ENCODE peak calls at places on chromosomes 5 and 9, in four cellular contexts. W, G, U and S are unnamed samples.

GRCh38 chr5:172303090-172303995 is 19.8 kb upstream of the UBTD2 start:
- DNase-seq in W (no peak), G (no peak), U (peak), S (no peak)

GRCh38 chr5:90434116-90434714 is 24.7 kb upstream of the CETN3 start:
- DNase-seq in W (no peak), G (peak), U (peak), S (no peak)

GRCh38 chr5:57598756-57599155 is 116.1 kb upstream of the ACTBL2 start:
- DNase-seq in W (no peak), G (no peak), U (no peak), S (peak)

GRCh38 chr5:179297486-179298180 is 47.6 kb downstream of the ADAMTS2 start:
- DNase-seq in W (no peak), G (no peak), U (no peak), S (no peak)

GRCh38 chr9:100277166-100277979 is 75.4 kb downstream of the TEX10 start:
- DNase-seq in W (no peak), G (no peak), U (no peak), S (no peak)

GRCh38 chr9:114003756-114004155 is 74.3 kb downstream of the AMBP start:
- DNase-seq in W (no peak), G (no peak), U (no peak), S (no peak)

GRCh38 chr9:131006601-131007000 is 2.4 kb upstream of the LAMC3 start:
- DNase-seq in W (no peak), G (no peak), U (no peak), S (no peak)

GRCh38 chr9:19992556-19992955 is 203.7 kb upstream of the SLC24A2 start:
- DNase-seq in W (no peak), G (no peak), U (no peak), S (no peak)

GRCh38 chr9:33464045-33464636 is 9.6 kb downstream of the NOL6 start:
- DNase-seq in W (no peak), G (peak), U (no peak), S (no peak)

GRCh38 chr5:3639175-3639574 is 43.5 kb downstream of the IRX1 start:
- DNase-seq in W (no peak), G (no peak), U (no peak), S (no peak)

GRCh38 chr5:19424506-19424905 is 563.5 kb downstream of the CDH18 start:
- DNase-seq in W (no peak), G (no peak), U (no peak), S (no peak)

GRCh38 chr5:121640298-121640697 is 211.4 kb upstream of the FTMT start:
- DNase-seq in W (no peak), G (no peak), U (no peak), S (no peak)
- TF ChIP-seq PBX3 in W (no peak), G (no peak), U (no peak), S (no peak)

DNA sequence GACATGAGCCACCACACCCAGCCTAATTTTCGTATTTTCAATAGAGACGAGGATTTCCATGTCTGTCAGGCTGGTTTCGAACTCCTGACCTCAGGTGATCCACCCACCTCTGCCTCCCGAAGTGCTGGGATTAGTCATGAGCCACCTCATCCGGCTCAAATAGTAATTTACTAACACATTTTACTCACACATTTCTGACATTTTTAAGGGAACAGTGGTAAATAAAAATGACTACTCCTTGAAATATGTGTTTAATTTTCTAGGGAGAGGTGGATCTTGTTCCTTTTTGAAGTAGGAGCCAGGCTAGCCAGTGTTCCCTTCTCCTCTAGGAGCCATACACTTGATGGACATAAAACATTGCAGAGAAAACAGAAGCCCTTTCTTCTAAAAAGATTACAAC is 55.2 kb upstream of the ERBIN start:
- DNase-seq in W (no peak), G (no peak), U (no peak), S (no peak)
- TF ChIP-seq PBX3 in W (no peak), G (no peak), U (no peak), S (no peak)

DNA sequence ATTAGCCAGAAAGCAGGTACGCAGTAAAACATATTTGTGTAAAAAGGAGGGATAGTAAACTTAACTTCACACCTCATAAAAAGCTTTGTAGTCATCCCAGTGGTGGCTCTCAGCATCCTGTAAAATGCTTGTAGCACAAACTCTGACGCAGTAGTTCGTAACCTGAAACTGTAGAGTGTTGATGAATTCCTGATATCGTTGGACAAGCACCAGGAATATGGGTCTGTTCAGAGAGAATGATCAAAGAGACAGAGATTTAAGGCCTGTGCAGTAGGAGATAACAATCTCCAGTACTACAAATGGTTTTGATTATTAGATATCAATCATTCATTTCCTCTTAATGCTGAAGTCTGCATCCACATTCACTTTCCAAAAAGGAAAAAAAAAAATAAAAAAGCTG is 148.5 kb downstream of the KIAA0825 start:
- DNase-seq in W (no peak), G (peak), U (no peak), S (no peak)
- TF ChIP-seq PBX3 in W (no peak), G (peak), U (no peak), S (no peak)

GRCh38 chr5:98784411-98784810 is 10.9 kb downstream of the RGMB start:
- DNase-seq in W (no peak), G (no peak), U (no peak), S (no peak)
- TF ChIP-seq PBX3 in W (no peak), G (no peak), U (no peak), S (no peak)

GRCh38 chr5:147509041-147509709 is 693 bp downstream of the DPYSL3 start:
- DNase-seq in W (no peak), G (peak), U (no peak), S (no peak)

GRCh38 chr5:147508711-147509040 is 1.2 kb downstream of the DPYSL3 start:
- DNase-seq in W (no peak), G (no peak), U (no peak), S (no peak)

GRCh38 chr5:147507480-147508126 is 2.3 kb downstream of the DPYSL3 start:
- DNase-seq in W (no peak), G (no peak), U (no peak), S (no peak)

GRCh38 chr5:147504535-147504934 is 5.3 kb downstream of the DPYSL3 start:
- DNase-seq in W (no peak), G (no peak), U (no peak), S (no peak)

GRCh38 chr5:147504001-147504400 is 5.9 kb downstream of the DPYSL3 start:
- DNase-seq in W (no peak), G (no peak), U (no peak), S (no peak)
- TF ChIP-seq PBX3 in W (no peak), G (peak), U (no peak), S (no peak)

GRCh38 chr9:109576762-109577161 is 78.7 kb upstream of the PTPN3 start:
- DNase-seq in W (no peak), G (no peak), U (no peak), S (no peak)

GRCh38 chr9:109568568-109569210 is 70.6 kb upstream of the PTPN3 start:
- DNase-seq in W (no peak), G (no peak), U (no peak), S (no peak)

GRCh38 chr9:109579191-109579948 is 81.3 kb upstream of the PTPN3 start:
- DNase-seq in W (no peak), G (no peak), U (no peak), S (no peak)

GRCh38 chr9:109574061-109574882 is 76.2 kb upstream of the PTPN3 start:
- DNase-seq in W (peak), G (peak), U (peak), S (peak)
- TF ChIP-seq PBX3 in W (no peak), G (no peak), U (no peak), S (no peak)

GRCh38 chr9:26210338-26210851 is 532.2 kb upstream of the TUSC1 start:
- DNase-seq in W (no peak), G (no peak), U (no peak), S (no peak)
- TF ChIP-seq PBX3 in W (no peak), G (no peak), U (no peak), S (no peak)

DNA sequence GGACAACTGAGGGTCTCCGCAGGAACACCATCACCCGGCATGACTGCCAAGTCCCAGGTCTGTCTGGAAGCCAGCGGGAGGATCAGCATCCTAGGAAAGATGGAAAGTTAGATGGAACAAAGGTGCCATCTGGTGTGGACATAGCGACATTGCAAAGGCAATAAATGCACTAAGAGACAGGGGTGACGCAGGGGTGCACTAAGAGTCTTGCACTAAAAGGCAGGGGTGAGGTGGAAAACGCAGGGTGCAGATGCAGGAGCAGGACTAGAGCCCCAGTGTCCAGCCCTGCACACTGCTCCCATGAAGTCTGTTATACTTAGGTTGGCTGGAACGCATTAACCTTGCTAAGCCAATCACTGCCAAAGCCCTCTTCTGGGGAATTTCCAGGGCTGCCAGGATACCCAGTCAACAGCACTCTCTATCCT is 15.5 kb downstream of the ATOX1 start:
- DNase-seq in W (no peak), G (peak), U (peak), S (peak)
- TF ChIP-seq PBX3 in W (no peak), G (no peak), U (no peak), S (no peak)

GRCh38 chr5:81426347-81426746 is 32.4 kb upstream of the ACOT12 start:
- DNase-seq in W (no peak), G (no peak), U (no peak), S (no peak)
- TF ChIP-seq PBX3 in W (no peak), G (no peak), U (no peak), S (no peak)